ENCODE peak calls at places on chromosomes 16 and 17, in seven cellular contexts. One of them, this sample, is unnamed. For H3K9me3 and H3K4me1, the result is how much of the 10 kb centered on the place peaks cover.

GRCh38 chr16:3472878-3473595 is 22.3 kb downstream of the C16orf90 start:
- DNase-seq in GM12878: no peak
- DNase-seq in aorta: no peak
- DNase-seq in BE2C: no peak
- DNase-seq in thoracic aorta: no peak
- DNase-seq in A549: no peak
- DNase-seq in hepatocyte: no peak
- DNase-seq in this sample: no peak

GRCh38 chr16:87129771-87130170 is 187.4 kb downstream of the C16orf95 start:
- DNase-seq in GM12878: no peak
- DNase-seq in aorta: no peak
- DNase-seq in BE2C: no peak
- DNase-seq in thoracic aorta: no peak
- DNase-seq in A549: no peak
- DNase-seq in hepatocyte: no peak
- DNase-seq in this sample: no peak

GRCh38 chr17:60080545-60080944 is 1.8 kb upstream of the HEATR6 start:
- DNase-seq in GM12878: no peak
- DNase-seq in aorta: no peak
- DNase-seq in BE2C: no peak
- DNase-seq in thoracic aorta: no peak
- DNase-seq in A549: no peak
- DNase-seq in hepatocyte: no peak
- DNase-seq in this sample: no peak

GRCh38 chr17:73648974-73649373 is 4.7 kb upstream of the SDK2 start:
- DNase-seq in GM12878: no peak
- DNase-seq in aorta: no peak
- DNase-seq in BE2C: no peak
- DNase-seq in thoracic aorta: no peak
- DNase-seq in A549: no peak
- DNase-seq in hepatocyte: no peak
- DNase-seq in this sample: no peak

GRCh38 chr17:42112552-42113176 is at the start of gene DHX58:
- DNase-seq in GM12878: peak
- DNase-seq in aorta: peak
- DNase-seq in BE2C: no peak
- DNase-seq in thoracic aorta: no peak
- DNase-seq in A549: peak
- DNase-seq in hepatocyte: peak
- DNase-seq in this sample: peak

GRCh38 chr17:64385187-64386083 is 5.2 kb downstream of the PECAM1 start:
- DNase-seq in GM12878: peak
- DNase-seq in aorta: peak
- DNase-seq in BE2C: no peak
- DNase-seq in thoracic aorta: peak
- DNase-seq in A549: peak
- DNase-seq in hepatocyte: peak
- DNase-seq in this sample: peak

GRCh38 chr17:652310-652709 is 62.3 kb downstream of the VPS53 start:
- DNase-seq in GM12878: no peak
- DNase-seq in aorta: peak
- DNase-seq in BE2C: no peak
- DNase-seq in thoracic aorta: no peak
- DNase-seq in A549: no peak
- DNase-seq in hepatocyte: no peak
- DNase-seq in this sample: no peak

GRCh38 chr16:23896832-23897821 is 61.3 kb downstream of the PRKCB start:
- DNase-seq in GM12878: no peak
- DNase-seq in aorta: no peak
- DNase-seq in BE2C: no peak
- DNase-seq in thoracic aorta: no peak
- DNase-seq in A549: no peak
- DNase-seq in hepatocyte: no peak
- DNase-seq in this sample: no peak

GRCh38 chr17:42894283-42895184 is 6.1 kb upstream of the G6PC1 start:
- DNase-seq in GM12878: no peak
- DNase-seq in aorta: no peak
- DNase-seq in BE2C: no peak
- DNase-seq in thoracic aorta: no peak
- DNase-seq in A549: no peak
- DNase-seq in hepatocyte: peak
- DNase-seq in this sample: no peak

GRCh38 chr16:85789773-85790172 is 9.6 kb downstream of the EMC8 start:
- DNase-seq in GM12878: no peak
- DNase-seq in aorta: no peak
- DNase-seq in BE2C: no peak
- DNase-seq in thoracic aorta: no peak
- DNase-seq in A549: no peak
- DNase-seq in hepatocyte: no peak
- DNase-seq in this sample: no peak

GRCh38 chr17:50558955-50559614 is 1.4 kb upstream of the CACNA1G start:
- DNase-seq in GM12878: no peak
- DNase-seq in aorta: no peak
- DNase-seq in BE2C: no peak
- DNase-seq in thoracic aorta: no peak
- DNase-seq in A549: no peak
- DNase-seq in hepatocyte: peak
- DNase-seq in this sample: peak

GRCh38 chr16:1724491-1724890 is 18.5 kb downstream of the MAPK8IP3 start:
- DNase-seq in GM12878: no peak
- DNase-seq in aorta: no peak
- DNase-seq in BE2C: no peak
- DNase-seq in thoracic aorta: no peak
- DNase-seq in A549: no peak
- DNase-seq in hepatocyte: no peak
- DNase-seq in this sample: no peak

GRCh38 chr16:56744996-56745640 is 15.2 kb downstream of the NUP93 start:
- DNase-seq in GM12878: no peak
- DNase-seq in aorta: no peak
- DNase-seq in BE2C: no peak
- DNase-seq in thoracic aorta: no peak
- DNase-seq in A549: no peak
- DNase-seq in hepatocyte: peak
- DNase-seq in this sample: no peak

GRCh38 chr16:56747486-56748045 is 17.6 kb downstream of the NUP93 start:
- DNase-seq in GM12878: no peak
- DNase-seq in aorta: no peak
- DNase-seq in BE2C: no peak
- DNase-seq in thoracic aorta: no peak
- DNase-seq in A549: no peak
- DNase-seq in hepatocyte: no peak
- DNase-seq in this sample: no peak

GRCh38 chr16:56748826-56749225 is 18.9 kb downstream of the NUP93 start:
- DNase-seq in GM12878: no peak
- DNase-seq in aorta: no peak
- DNase-seq in BE2C: no peak
- DNase-seq in thoracic aorta: no peak
- DNase-seq in A549: no peak
- DNase-seq in hepatocyte: no peak
- DNase-seq in this sample: no peak

GRCh38 chr16:56749806-56750491 is 20.0 kb downstream of the NUP93 start:
- DNase-seq in GM12878: no peak
- DNase-seq in aorta: no peak
- DNase-seq in BE2C: no peak
- DNase-seq in thoracic aorta: no peak
- DNase-seq in A549: no peak
- DNase-seq in hepatocyte: no peak
- DNase-seq in this sample: no peak

GRCh38 chr16:56748191-56748590 is 18.3 kb downstream of the NUP93 start:
- DNase-seq in GM12878: no peak
- DNase-seq in aorta: no peak
- DNase-seq in BE2C: peak
- DNase-seq in thoracic aorta: no peak
- DNase-seq in A549: no peak
- DNase-seq in hepatocyte: no peak
- DNase-seq in this sample: no peak
- H3K9me3 ChIP-seq in GM12878: under half
- H3K9me3 ChIP-seq in aorta: under half
- H3K9me3 ChIP-seq in BE2C: under half
- H3K9me3 ChIP-seq in thoracic aorta: under half
- H3K9me3 ChIP-seq in A549: under half
- H3K9me3 ChIP-seq in hepatocyte: under half
- H3K9me3 ChIP-seq in this sample: under half

DNA sequence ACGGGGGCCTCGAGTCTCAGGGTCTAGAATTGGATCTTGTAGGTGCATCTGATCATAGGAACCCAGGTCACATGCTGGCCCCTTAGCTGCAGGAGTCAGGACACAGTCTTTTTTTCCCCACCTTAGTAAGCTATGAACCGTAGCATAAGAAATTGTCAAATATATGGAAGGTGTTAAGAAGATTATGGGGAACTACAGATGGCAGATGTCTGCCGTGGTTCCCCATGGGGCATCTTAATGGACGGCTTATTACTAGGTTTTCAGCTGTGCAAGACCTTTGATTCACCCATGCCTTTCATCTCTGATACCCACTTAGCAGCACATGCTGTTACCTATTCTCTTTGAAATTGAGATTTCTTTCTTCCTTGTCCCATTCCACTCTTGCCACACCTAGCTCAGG is 70.7 kb downstream of the RPTOR start:
- DNase-seq in GM12878: no peak
- DNase-seq in aorta: no peak
- DNase-seq in BE2C: no peak
- DNase-seq in thoracic aorta: no peak
- DNase-seq in A549: no peak
- DNase-seq in hepatocyte: no peak
- DNase-seq in this sample: no peak
- H3K4me1 ChIP-seq in GM12878: under half
- H3K4me1 ChIP-seq in aorta: under half
- H3K4me1 ChIP-seq in BE2C: under half
- H3K4me1 ChIP-seq in thoracic aorta: under half
- H3K4me1 ChIP-seq in A549: under half
- H3K4me1 ChIP-seq in hepatocyte: under half
- H3K4me1 ChIP-seq in this sample: under half

GRCh38 chr16:68111379-68111778 is 26.2 kb downstream of the NFATC3 start:
- DNase-seq in GM12878: no peak
- DNase-seq in aorta: no peak
- DNase-seq in BE2C: no peak
- DNase-seq in thoracic aorta: no peak
- DNase-seq in A549: no peak
- DNase-seq in hepatocyte: no peak
- DNase-seq in this sample: no peak

GRCh38 chr16:68100504-68100903 is 15.3 kb downstream of the NFATC3 start:
- DNase-seq in GM12878: no peak
- DNase-seq in aorta: no peak
- DNase-seq in BE2C: no peak
- DNase-seq in thoracic aorta: no peak
- DNase-seq in A549: no peak
- DNase-seq in hepatocyte: no peak
- DNase-seq in this sample: no peak

DNA sequence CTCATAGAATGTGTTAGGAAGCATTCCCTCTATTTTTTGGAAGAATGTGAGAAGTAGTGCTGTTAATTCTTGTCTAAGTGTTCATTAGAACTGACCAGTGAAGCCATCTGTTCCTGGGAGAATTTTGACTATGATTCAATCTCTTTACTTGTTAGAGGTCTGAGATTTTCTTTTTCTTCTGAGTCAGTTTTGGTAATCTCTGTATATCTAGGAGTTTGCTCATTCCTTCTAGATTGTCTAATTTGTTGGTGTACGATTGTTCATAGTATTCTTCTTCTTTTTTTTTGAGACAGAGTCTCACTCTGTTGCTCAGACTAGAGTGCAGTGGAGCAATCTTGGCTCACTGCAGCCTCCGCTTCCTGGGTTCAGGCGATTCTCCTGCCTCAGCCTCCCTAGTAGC is 20.4 kb downstream of the NFATC3 start:
- DNase-seq in GM12878: no peak
- DNase-seq in aorta: no peak
- DNase-seq in BE2C: no peak
- DNase-seq in thoracic aorta: no peak
- DNase-seq in A549: no peak
- DNase-seq in hepatocyte: no peak
- DNase-seq in this sample: no peak
- H3K9me3 ChIP-seq in GM12878: under half
- H3K9me3 ChIP-seq in aorta: under half
- H3K9me3 ChIP-seq in BE2C: under half
- H3K9me3 ChIP-seq in thoracic aorta: under half
- H3K9me3 ChIP-seq in A549: under half
- H3K9me3 ChIP-seq in hepatocyte: under half
- H3K9me3 ChIP-seq in this sample: under half

GRCh38 chr16:72937360-72937759 is 110.6 kb downstream of the ZFHX3 start:
- DNase-seq in GM12878: no peak
- DNase-seq in aorta: no peak
- DNase-seq in BE2C: no peak
- DNase-seq in thoracic aorta: no peak
- DNase-seq in A549: peak
- DNase-seq in hepatocyte: no peak
- DNase-seq in this sample: no peak
- H3K4me1 ChIP-seq in GM12878: under half
- H3K4me1 ChIP-seq in aorta: under half
- H3K4me1 ChIP-seq in BE2C: under half
- H3K4me1 ChIP-seq in thoracic aorta: half or more
- H3K4me1 ChIP-seq in A549: under half
- H3K4me1 ChIP-seq in hepatocyte: under half
- H3K4me1 ChIP-seq in this sample: under half

DNA sequence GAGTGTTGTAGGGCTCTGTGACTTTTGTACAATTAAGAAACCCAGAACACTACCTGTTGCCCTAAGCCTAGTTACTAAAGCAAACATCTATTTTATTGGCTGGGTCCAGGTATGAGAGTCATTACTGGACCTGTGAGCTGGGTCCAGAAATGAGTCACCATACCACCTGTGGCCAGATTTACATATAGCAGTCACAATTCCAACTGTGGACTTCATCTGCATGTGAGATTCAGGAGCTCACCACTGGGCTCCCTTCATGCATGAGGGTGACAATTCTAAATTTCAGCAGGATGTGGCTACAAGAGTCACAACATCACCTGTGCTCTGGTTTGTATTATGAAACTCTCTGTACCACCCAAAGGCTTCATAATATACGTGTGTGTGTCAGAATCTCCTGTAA is 2038.0 kb downstream of the TP53TG3F start:
- DNase-seq in GM12878: no peak
- DNase-seq in aorta: no peak
- DNase-seq in BE2C: no peak
- DNase-seq in thoracic aorta: no peak
- DNase-seq in A549: no peak
- DNase-seq in hepatocyte: no peak
- DNase-seq in this sample: no peak
- H3K9me3 ChIP-seq in GM12878: under half
- H3K9me3 ChIP-seq in aorta: under half
- H3K9me3 ChIP-seq in BE2C: under half
- H3K9me3 ChIP-seq in thoracic aorta: under half
- H3K9me3 ChIP-seq in A549: under half
- H3K9me3 ChIP-seq in hepatocyte: under half
- H3K9me3 ChIP-seq in this sample: half or more

This sample was measured in A673.